ENCODE peak calls at places on chromosomes 16 and 17, in four cellular contexts. Q is K562, H is GM12878, B is HepG2. K is an unnamed sample.

GRCh38 chr16:22638393-22639206 is 127.9 kb downstream of the NPIPB5 start:
- DNase-seq in Q (no peak), H (no peak), B (no peak), K (no peak)

GRCh38 chr17:14211246-14211645 is 25.4 kb downstream of the CDRT15 start:
- DNase-seq in Q (no peak), H (no peak), B (no peak), K (no peak)

GRCh38 chr16:83732536-83732935 is 75.2 kb upstream of the HSBP1 start:
- DNase-seq in Q (no peak), H (no peak), B (no peak), K (no peak)

GRCh38 chr17:64393000-64393402 is 2.3 kb upstream of the PECAM1 start:
- DNase-seq in Q (peak; percentile 65), H (no peak), B (no peak), K (no peak)

GRCh38 chr16:57825298-57826039 is 23.2 kb upstream of the KIFC3 start:
- DNase-seq in Q (no peak), H (no peak), B (no peak), K (no peak)

GRCh38 chr16:28563218-28563617 is 9.5 kb downstream of the SGF29 start:
- DNase-seq in Q (no peak), H (no peak), B (no peak), K (no peak)

GRCh38 chr16:84054271-84054670 is 11.7 kb upstream of the SLC38A8 start:
- DNase-seq in Q (no peak), H (no peak), B (no peak), K (no peak)

GRCh38 chr16:65667013-65667578 is 545.2 kb upstream of the CDH11 start:
- DNase-seq in Q (peak; percentile 15), H (no peak), B (peak; percentile 9), K (no peak)

GRCh38 chr16:359067-359763 is 6.7 kb upstream of the AXIN1 start:
- DNase-seq in Q (no peak), H (no peak), B (peak; percentile 67), K (no peak)

GRCh38 chr16:8874388-8874787 is 5.6 kb upstream of the CARHSP1 start:
- DNase-seq in Q (no peak), H (no peak), B (no peak), K (no peak)

GRCh38 chr16:70250748-70251650 is 741 bp downstream of the EXOSC6 start:
- DNase-seq in Q (peak; percentile 66), H (no peak), B (peak; percentile 53), K (peak; percentile 50)

GRCh38 chr17:19344311-19345066 is 18.0 kb downstream of the B9D1 start:
- DNase-seq in Q (no peak), H (no peak), B (no peak), K (no peak)

GRCh38 chr17:57406131-57406980 is 150.0 kb downstream of the MSI2 start:
- DNase-seq in Q (peak; percentile 27), H (no peak), B (peak; percentile 61), K (no peak)

GRCh38 chr17:62090021-62090824 is 25.1 kb upstream of the MED13 start:
- DNase-seq in Q (no peak), H (no peak), B (peak; percentile 80), K (no peak)

GRCh38 chr17:62083651-62084050 is 18.6 kb upstream of the MED13 start:
- DNase-seq in Q (no peak), H (no peak), B (no peak), K (no peak)

GRCh38 chr17:62089296-62089695 is 24.2 kb upstream of the MED13 start:
- DNase-seq in Q (no peak), H (no peak), B (no peak), K (no peak)

GRCh38 chr17:62090868-62091267 is 25.8 kb upstream of the MED13 start:
- DNase-seq in Q (no peak), H (no peak), B (no peak), K (no peak)

DNA sequence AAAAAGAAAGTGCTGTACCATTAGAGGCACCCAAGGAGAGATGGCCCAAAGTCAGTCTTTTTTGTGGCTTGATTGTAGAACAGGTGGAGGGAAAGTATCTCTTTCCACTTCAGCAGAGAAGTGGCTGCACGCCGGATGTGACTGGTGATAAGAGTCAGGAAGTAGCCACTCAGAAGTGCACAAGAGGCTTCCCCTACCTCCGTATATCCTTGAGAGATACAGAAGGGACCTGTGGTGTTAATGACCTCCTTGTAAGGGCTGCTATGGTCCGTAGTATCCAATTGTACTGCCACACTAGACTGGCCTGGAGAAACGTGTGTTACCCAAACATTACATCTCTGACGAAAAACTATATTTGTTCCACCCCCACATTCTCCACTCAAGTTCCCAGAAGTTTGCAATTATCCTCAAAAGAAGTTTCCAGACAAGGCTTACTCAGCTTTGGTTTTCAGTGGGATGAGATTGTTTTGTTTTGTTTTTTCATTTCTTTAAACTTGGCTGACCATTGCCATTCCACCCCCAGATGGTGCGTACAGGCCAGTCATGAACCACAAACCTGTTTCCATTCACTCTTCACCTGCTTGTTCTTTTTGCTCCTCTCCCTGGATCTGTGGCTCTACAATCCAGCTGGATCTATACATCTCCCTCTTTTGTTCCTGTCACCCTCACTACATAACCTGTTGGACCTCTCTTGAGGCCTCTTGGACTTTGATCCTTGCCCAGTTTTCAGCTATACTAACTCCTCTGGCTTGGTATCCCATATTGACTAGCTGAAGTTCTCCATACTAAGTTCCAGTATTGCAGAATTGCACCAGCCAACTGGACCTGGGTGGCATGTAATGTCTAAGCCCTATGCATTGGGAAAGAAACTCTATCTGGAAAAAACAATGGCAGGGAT is 20.7 kb upstream of the MED13 start:
- DNase-seq in Q (peak; percentile 61), H (no peak), B (peak; percentile 79), K (no peak)
- TF ChIP-seq MYC in Q (no peak), H (no peak), B (no peak), K (no peak)

GRCh38 chr16:87681990-87682570 is 79.8 kb downstream of the JPH3 start:
- DNase-seq in Q (no peak), H (no peak), B (peak; percentile 42), K (peak; percentile 46)
- TF ChIP-seq BHLHE40 in Q (no peak), H (no peak), B (no peak), K (no peak)

DNA sequence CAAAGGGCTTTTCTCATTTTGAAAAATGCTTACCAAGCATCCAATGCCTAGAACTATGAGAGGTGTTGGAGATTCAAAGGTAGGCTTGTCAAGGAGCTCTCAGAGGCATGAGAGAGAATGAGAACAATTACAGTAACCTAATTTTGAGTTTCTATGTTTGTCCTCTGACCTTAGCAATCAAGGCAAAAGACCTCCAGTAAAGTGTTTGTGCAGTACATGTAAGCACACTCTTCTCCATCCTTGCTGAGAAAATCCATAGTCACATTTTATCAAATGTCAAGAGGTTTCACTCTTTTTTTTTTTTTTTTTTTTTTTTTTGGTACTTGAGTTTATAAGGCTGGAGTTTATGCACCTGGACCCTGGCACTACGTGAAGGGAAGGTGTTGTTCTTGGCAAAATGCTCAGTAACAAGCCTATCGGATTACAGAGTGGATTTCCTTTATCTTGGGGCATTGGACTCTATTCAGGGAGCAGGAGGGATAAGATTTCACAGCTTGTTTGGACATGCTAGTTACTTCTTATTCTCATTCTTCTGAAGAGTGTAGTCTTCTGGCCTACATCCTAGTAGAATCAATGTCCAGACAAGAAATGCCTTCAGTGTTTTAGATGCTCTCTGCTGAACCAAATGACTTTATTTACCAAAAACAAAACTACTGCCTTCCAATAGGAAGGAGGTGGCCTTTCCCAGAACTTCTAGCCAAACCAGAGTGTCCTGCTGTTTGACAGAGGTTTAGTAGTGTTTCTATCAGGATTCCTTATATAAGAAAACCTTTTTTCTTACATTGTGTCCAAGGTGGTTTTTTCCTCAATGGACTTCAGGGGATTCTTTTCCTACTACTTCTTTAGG is 21.9 kb downstream of the KCNJ2 start:
- DNase-seq in Q (no peak), H (no peak), B (no peak), K (no peak)
- TF ChIP-seq JUNB in Q (no peak), H (no peak), B (no peak), K (no peak)

GRCh38 chr17:33200587-33200986 is 92.5 kb downstream of the ASIC2 start:
- DNase-seq in Q (peak; percentile 16), H (no peak), B (no peak), K (peak; percentile 53)
- TF ChIP-seq MYC in Q (no peak), H (no peak), B (no peak), K (no peak)

GRCh38 chr17:37567137-37567927 is 41.9 kb downstream of the SYNRG start:
- DNase-seq in Q (no peak), H (no peak), B (no peak), K (no peak)
- TF ChIP-seq BHLHE40 in Q (no peak), H (no peak), B (no peak), K (no peak)

GRCh38 chr17:683499-684254 is 31.0 kb downstream of the VPS53 start:
- DNase-seq in Q (no peak), H (no peak), B (no peak), K (peak; percentile 20)

GRCh38 chr17:683040-683439 is 31.6 kb downstream of the VPS53 start:
- DNase-seq in Q (no peak), H (no peak), B (no peak), K (no peak)

GRCh38 chr17:682150-682549 is 32.5 kb downstream of the VPS53 start:
- DNase-seq in Q (no peak), H (no peak), B (no peak), K (no peak)

GRCh38 chr17:681738-682137 is 32.9 kb downstream of the VPS53 start:
- DNase-seq in Q (no peak), H (no peak), B (no peak), K (no peak)

GRCh38 chr17:685006-685405 is 29.6 kb downstream of the VPS53 start:
- DNase-seq in Q (no peak), H (no peak), B (no peak), K (no peak)
- TF ChIP-seq JUNB in Q (no peak), H (no peak), B (no peak), K (no peak)

DNA sequence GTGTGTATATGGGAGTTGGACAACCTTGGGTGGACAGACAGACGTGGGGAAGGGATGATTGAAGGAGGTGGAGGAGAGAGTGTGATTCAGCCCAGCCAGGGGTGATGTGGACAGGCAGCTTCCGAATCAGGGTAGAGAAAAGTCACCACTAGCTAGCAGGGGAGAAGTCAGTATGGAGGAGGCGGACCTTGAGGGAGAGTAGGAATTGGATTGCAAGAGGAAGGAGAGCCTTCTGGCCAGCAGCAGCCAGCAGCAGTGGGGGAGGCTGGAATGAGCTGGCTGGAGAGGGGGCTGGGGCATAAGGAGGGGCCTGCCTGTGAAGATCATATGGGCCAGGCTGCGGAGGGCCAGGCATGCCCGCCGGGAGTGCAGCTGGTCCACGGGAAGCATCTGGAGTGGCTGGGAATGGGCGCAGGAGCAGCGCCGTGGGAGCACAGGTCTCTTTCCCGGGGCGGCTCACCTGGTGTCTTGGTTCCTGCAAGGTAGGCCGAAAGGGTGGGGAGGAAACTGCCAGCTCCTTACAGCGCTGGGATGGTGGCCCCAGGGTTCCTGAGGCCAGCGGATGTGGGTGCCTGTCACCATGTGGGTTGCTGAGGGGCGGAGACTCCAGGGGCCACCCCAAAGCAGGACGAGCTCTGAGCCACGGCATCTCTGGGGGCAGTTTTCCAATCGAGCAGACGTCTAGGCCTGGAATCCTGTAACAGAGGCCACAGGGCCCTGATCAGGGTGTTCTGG is 235.3 kb downstream of the SEC14L1 start:
- DNase-seq in Q (no peak), H (no peak), B (no peak), K (no peak)
- TF ChIP-seq MYC in Q (no peak), H (no peak), B (no peak), K (no peak)

GRCh38 chr16:88383401-88384221 is 852 bp downstream of the ZNF469 start:
- DNase-seq in Q (no peak), H (no peak), B (no peak), K (peak; percentile 72)
- TF ChIP-seq BHLHE40 in Q (no peak), H (no peak), B (no peak), K (no peak)

DNA sequence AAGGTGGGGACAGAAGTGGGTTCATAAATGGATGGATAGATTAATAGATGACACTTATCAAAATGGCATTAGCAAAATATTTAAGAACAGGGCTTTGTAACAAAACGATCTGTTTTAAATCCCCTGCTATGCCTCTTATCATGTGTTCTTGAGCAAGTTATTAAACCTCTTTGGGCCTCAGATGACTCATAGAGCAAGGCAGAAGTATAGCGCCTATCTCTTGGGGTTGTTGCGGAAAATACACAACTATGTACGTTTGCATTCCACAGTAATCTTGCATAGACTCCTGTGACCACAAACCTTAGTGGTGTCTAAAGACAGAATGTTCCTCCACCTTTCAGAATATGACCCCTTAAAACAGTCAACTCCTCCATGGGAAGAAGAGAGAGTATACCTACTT is 116.8 kb downstream of the CDYL2 start:
- DNase-seq in Q (no peak), H (no peak), B (no peak), K (no peak)
- TF ChIP-seq JUNB in Q (no peak), H (no peak), B (no peak), K (no peak)